ENCODE peak calls at places on chromosome 17, in ten cellular contexts. W is OCI-LY7; D is AG04449; F is left colon; L is GM04503; G is activated CD8-positive, alpha-beta memory T cell treated with anti-CD3 and anti-CD28 coated beads, Interleukin-2, amount 10 ng/mL, durations not matched to agents 7 days and 5 days; S is NCI-H1417; T is NCI-H2081; V is nucleus accumbens; Z is left ventricle myocardium superior. Q is an unnamed sample.

GRCh38 chr17:40364121-40364861 is at the start of gene GJD3:
- DNase-seq in G (no peak), T (no peak), F (no peak), V (no peak), Z (no peak), S (no peak), D (no peak), W (no peak), L (no peak), Q (peak)

GRCh38 chr17:59361916-59362810 is 30.7 kb downstream of the YPEL2 start:
- DNase-seq in T (peak), Z (no peak), V (no peak), L (peak), F (no peak), D (peak), G (peak), W (peak), S (peak), Q (no peak)

GRCh38 chr17:36940313-36941264 is 3.3 kb downstream of the LHX1 start:
- DNase-seq in T (no peak), G (no peak), V (no peak), D (no peak), L (no peak), W (no peak), S (no peak), Z (no peak), F (no peak), Q (no peak)

GRCh38 chr17:72336026-72336803 is 215.4 kb downstream of the SOX9 start:
- DNase-seq in T (no peak), F (no peak), G (no peak), L (no peak), V (peak), S (peak), Z (no peak), D (no peak), W (no peak), Q (no peak)

GRCh38 chr17:61285483-61286320 is 113.9 kb upstream of the TBX2 start:
- DNase-seq in Z (peak), S (peak), V (no peak), G (no peak), F (no peak), D (peak), W (no peak), L (peak), T (no peak), Q (no peak)

GRCh38 chr17:77724876-77725615 is 233.5 kb upstream of the TNRC6C start:
- DNase-seq in S (peak), W (peak), V (no peak), L (no peak), D (no peak), F (peak), T (peak), G (peak), Z (no peak), Q (no peak)

GRCh38 chr17:7855643-7856080 is 796 bp downstream of the TMEM88 start:
- DNase-seq in D (no peak), L (no peak), W (no peak), F (no peak), G (no peak), V (no peak), T (no peak), S (no peak), Z (peak), Q (no peak)

GRCh38 chr17:17824780-17825614 is 11.8 kb downstream of the SREBF1 start:
- DNase-seq in W (no peak), V (no peak), S (peak), G (no peak), L (no peak), Z (no peak), T (no peak), F (no peak), D (no peak), Q (no peak)

GRCh38 chr17:5241861-5242671 is 7.4 kb upstream of the SCIMP start:
- DNase-seq in G (no peak), D (no peak), S (no peak), L (no peak), Z (no peak), V (no peak), F (peak), T (no peak), W (peak), Q (no peak)

GRCh38 chr17:43316522-43317142 is 82.2 kb upstream of the ARL4D start:
- DNase-seq in G (peak), S (no peak), W (peak), T (no peak), V (no peak), L (no peak), F (no peak), D (no peak), Z (no peak), Q (peak)

GRCh38 chr17:42155614-42156045 is 841 bp upstream of the RAB5C start:
- DNase-seq in Z (no peak), V (no peak), L (no peak), W (no peak), G (no peak), T (no peak), D (no peak), S (peak), F (no peak), Q (no peak)